ENCODE peak calls at places on chromosomes 4 and X, in nine cellular contexts. B, J, C, Z, F, L, R, W and V are unnamed samples.

GRCh38 chr4:6873792-6874461 is 35.7 kb upstream of the TBC1D14 start:
- DNase-seq in L (peak), F (peak), J (no peak), W (peak), C (peak), R (peak), Z (peak), B (peak), V (peak)

GRCh38 chr4:135236035-135236434 is 1034.4 kb upstream of the PABPC4L start:
- DNase-seq in B (no peak), W (no peak), C (no peak), F (no peak), Z (no peak), J (no peak), L (no peak), R (no peak), V (no peak)

GRCh38 chr4:172573899-172574298 is 594.7 kb upstream of the GALNT7 start:
- DNase-seq in J (no peak), R (no peak), F (no peak), B (no peak), Z (no peak), C (no peak), W (no peak), L (peak), V (peak)

GRCh38 chrX:48826876-48827653 is 752 bp downstream of the ERAS start:
- DNase-seq in W (no peak), C (peak), L (no peak), R (no peak), B (no peak), F (no peak), Z (no peak), J (no peak), V (no peak)

GRCh38 chrX:117335209-117335608 is 781.4 kb downstream of the KLHL13 start:
- DNase-seq in W (no peak), B (no peak), R (no peak), F (no peak), C (no peak), J (no peak), L (no peak), Z (no peak), V (no peak)

GRCh38 chrX:78555401-78555980 is 103.6 kb downstream of the RTL3 start:
- DNase-seq in Z (no peak), L (peak), C (no peak), R (no peak), F (no peak), W (no peak), B (no peak), J (no peak), V (no peak)

GRCh38 chrX:153909024-153909979 is 4.8 kb downstream of the AVPR2 start:
- DNase-seq in Z (no peak), F (peak), C (peak), W (no peak), R (no peak), B (no peak), L (peak), J (no peak), V (no peak)

GRCh38 chrX:119693032-119693995 is at the start of gene SEPTIN6:
- DNase-seq in J (peak), F (peak), L (peak), W (peak), B (peak), R (peak), Z (peak), C (peak), V (peak)

GRCh38 chr4:127484101-127484500 is 148.7 kb upstream of the INTU start:
- DNase-seq in C (no peak), B (no peak), F (no peak), J (no peak), W (no peak), L (no peak), Z (no peak), R (no peak), V (no peak)

GRCh38 chr4:99868126-99868596 is 26.1 kb downstream of the LAMTOR3 start:
- DNase-seq in Z (no peak), W (no peak), B (peak), L (no peak), C (peak), F (no peak), J (no peak), R (no peak), V (peak)

GRCh38 chrX:69146739-69147138 is 18.5 kb downstream of the PJA1 start:
- DNase-seq in B (no peak), L (no peak), F (no peak), W (no peak), J (no peak), R (no peak), Z (no peak), C (no peak), V (no peak)

GRCh38 chr4:4200624-4201023 is 26.1 kb downstream of the OTOP1 start:
- DNase-seq in Z (no peak), R (no peak), B (peak), J (no peak), F (no peak), C (no peak), W (no peak), L (no peak), V (no peak)

GRCh38 chr4:112031712-112032328 is 113.4 kb upstream of the FAM241A start:
- DNase-seq in F (peak), L (peak), W (peak), R (no peak), Z (no peak), J (no peak), B (peak), C (no peak), V (peak)

GRCh38 chr4:16437836-16438235 is 211.6 kb upstream of the TAPT1 start:
- DNase-seq in C (no peak), B (peak), W (no peak), J (no peak), Z (no peak), L (no peak), R (no peak), F (no peak), V (peak)

GRCh38 chr4:1711055-1711905 is 839 bp downstream of the SLBP start:
- DNase-seq in R (no peak), B (peak), F (no peak), Z (peak), C (peak), L (peak), W (no peak), J (no peak), V (peak)